ENCODE peak calls at places on chromosome 9, in eight cellular contexts. T is fibroblast of the aortic adventitia; N is fibroblast of lung; O is ovary; Y is IMR-90; B is astrocyte of the spinal cord; G is CD8-positive, alpha-beta T cell; Q is PC-3. I is an unnamed sample.

GRCh38 chr9:20256284-20256948 is 365.9 kb downstream of the MLLT3 start:
- DNase-seq in Y (no peak), O (no peak), G (no peak), N (no peak), B (no peak), Q (no peak), T (no peak), I (no peak)

GRCh38 chr9:20940447-20941176 is 90.8 kb downstream of the HACD4 start:
- DNase-seq in T (peak), Y (peak), G (no peak), B (no peak), O (no peak), N (no peak), Q (no peak), I (no peak)

GRCh38 chr9:131732061-131732526 is 7.8 kb downstream of the RAPGEF1 start:
- DNase-seq in O (no peak), B (peak), Q (peak), N (peak), Y (peak), T (peak), G (no peak), I (peak)

GRCh38 chr9:107975426-107976010 is 485.9 kb upstream of the KLF4 start:
- DNase-seq in O (no peak), Y (no peak), Q (no peak), T (no peak), N (no peak), G (no peak), B (no peak), I (no peak)

GRCh38 chr9:116549786-116550660 is 137.1 kb upstream of the TRIM32 start:
- DNase-seq in Q (no peak), N (no peak), T (peak), B (peak), O (no peak), Y (peak), G (no peak), I (no peak)

GRCh38 chr9:106859957-106860715 is 2.8 kb upstream of the ZNF462 start:
- DNase-seq in N (peak), Q (peak), Y (no peak), G (no peak), T (no peak), B (peak), O (peak), I (no peak)

GRCh38 chr9:10562581-10563343 is 50.0 kb downstream of the PTPRD start:
- DNase-seq in O (no peak), G (no peak), T (no peak), N (no peak), B (peak), Q (peak), Y (no peak), I (no peak)

GRCh38 chr9:1083325-1083913 is 33.3 kb downstream of the DMRT2 start:
- DNase-seq in Q (peak), N (no peak), G (no peak), O (no peak), T (no peak), Y (no peak), B (no peak), I (no peak)

GRCh38 chr9:112925058-112925641 is 34.5 kb upstream of the SLC46A2 start:
- DNase-seq in G (no peak), N (peak), Q (peak), T (peak), O (no peak), Y (peak), B (peak), I (peak)

GRCh38 chr9:2263665-2264064 is 248.5 kb downstream of the SMARCA2 start:
- DNase-seq in Y (no peak), N (no peak), O (no peak), Q (no peak), T (no peak), G (no peak), B (no peak), I (no peak)

GRCh38 chr9:76215066-76215465 is 179.2 kb downstream of the RFK start:
- DNase-seq in N (peak), G (no peak), O (no peak), B (peak), Y (peak), T (peak), Q (no peak), I (peak)

GRCh38 chr9:117821943-117822342 is 117.7 kb downstream of the TLR4 start:
- DNase-seq in T (no peak), G (no peak), O (no peak), N (no peak), B (no peak), Y (no peak), Q (no peak), I (no peak)

GRCh38 chr9:16846986-16847385 is 23.5 kb downstream of the BNC2 start:
- DNase-seq in Y (no peak), O (no peak), B (no peak), G (no peak), N (no peak), T (no peak), Q (no peak), I (no peak)

GRCh38 chr9:127693697-127694096 is 13.1 kb upstream of the CFAP157 start:
- DNase-seq in Q (no peak), G (no peak), O (no peak), N (no peak), Y (no peak), B (no peak), T (no peak), I (no peak)

GRCh38 chr9:26856413-26857032 is 36.1 kb downstream of the CAAP1 start:
- DNase-seq in N (peak), G (no peak), B (peak), O (no peak), Y (peak), T (peak), Q (peak), I (peak)

GRCh38 chr9:75186767-75187380 is 98.6 kb downstream of the OSTF1 start:
- DNase-seq in Y (peak), N (peak), T (peak), O (no peak), Q (peak), B (peak), G (no peak), I (peak)

GRCh38 chr9:127976498-127976897 is 4.3 kb downstream of the EEIG1 start:
- DNase-seq in T (no peak), Y (no peak), N (no peak), Q (no peak), B (no peak), G (peak), O (no peak), I (no peak)

GRCh38 chr9:131578778-131579504 is 33.6 kb downstream of the PRRT1B start:
- DNase-seq in Q (no peak), O (peak), Y (no peak), G (peak), B (no peak), T (no peak), N (no peak), I (no peak)

GRCh38 chr9:124444166-124444565 is 6.1 kb upstream of the ADGRD2 start:
- DNase-seq in O (no peak), T (no peak), N (no peak), Q (no peak), Y (no peak), B (no peak), G (no peak), I (no peak)

GRCh38 chr9:124441291-124441690 is 9.0 kb upstream of the ADGRD2 start:
- DNase-seq in T (no peak), Y (no peak), N (no peak), G (no peak), Q (no peak), B (no peak), O (no peak), I (no peak)

GRCh38 chr9:124442826-124443225 is 7.4 kb upstream of the ADGRD2 start:
- DNase-seq in G (no peak), O (no peak), T (no peak), Y (no peak), N (no peak), Q (no peak), B (no peak), I (no peak)

GRCh38 chr9:124442360-124442759 is 7.9 kb upstream of the ADGRD2 start:
- DNase-seq in G (no peak), Y (no peak), Q (no peak), B (no peak), T (no peak), O (no peak), N (no peak), I (no peak)

DNA sequence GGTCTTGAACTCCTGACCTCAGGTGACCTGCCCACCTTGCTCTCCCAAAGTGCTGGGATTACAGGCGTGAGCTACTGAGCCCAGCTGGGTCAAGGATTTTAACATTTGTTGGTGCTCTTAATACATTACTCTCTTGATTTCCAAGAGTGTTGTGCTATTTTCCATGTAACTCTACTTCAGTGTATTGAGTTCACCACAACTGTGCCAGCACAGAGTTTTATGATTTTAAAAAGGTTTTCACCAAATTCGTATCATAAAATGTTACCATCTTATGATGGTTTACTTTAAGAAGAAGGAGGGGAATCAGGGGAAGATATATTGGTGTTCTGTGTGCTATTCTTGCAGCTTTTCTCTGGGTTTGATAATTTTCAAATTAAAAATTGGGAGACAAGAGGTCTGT is 6.6 kb upstream of the ADGRD2 start:
- DNase-seq in T (no peak), Q (no peak), O (no peak), N (no peak), Y (no peak), G (no peak), B (no peak), I (no peak)
- TF ChIP-seq CTCF in T (no peak), Q (no peak), O (no peak), N (no peak), Y (no peak), G (no peak), B (no peak), I (no peak)

GRCh38 chr9:104608336-104608735 is 2.9 kb upstream of the OR13C2 start:
- DNase-seq in Q (peak), N (no peak), O (no peak), Y (no peak), G (no peak), T (no peak), B (no peak), I (no peak)
- TF ChIP-seq CTCF in Q (peak), N (no peak), O (no peak), Y (peak), G (no peak), T (no peak), B (no peak), I (peak)

GRCh38 chr9:33049680-33050361 is 24.7 kb downstream of the DNAJA1 start:
- DNase-seq in B (no peak), N (no peak), T (no peak), G (no peak), Q (no peak), O (no peak), Y (no peak), I (no peak)
- TF ChIP-seq CTCF in B (no peak), N (no peak), T (no peak), G (no peak), Q (no peak), O (no peak), Y (no peak), I (no peak)

GRCh38 chr9:4926239-4926638 is 58.8 kb upstream of the JAK2 start:
- DNase-seq in N (no peak), O (no peak), G (no peak), T (no peak), Y (no peak), B (no peak), Q (no peak), I (no peak)

GRCh38 chr9:4923141-4923540 is 61.9 kb upstream of the JAK2 start:
- DNase-seq in N (no peak), Y (no peak), T (no peak), Q (no peak), G (no peak), O (no peak), B (no peak), I (no peak)

GRCh38 chr9:4922730-4923129 is 62.3 kb upstream of the JAK2 start:
- DNase-seq in B (no peak), O (no peak), G (no peak), N (no peak), T (no peak), Q (no peak), Y (no peak), I (no peak)

GRCh38 chr9:4922101-4922500 is 63.0 kb upstream of the JAK2 start:
- DNase-seq in Y (no peak), B (no peak), G (no peak), Q (peak), N (no peak), O (no peak), T (no peak), I (no peak)

DNA sequence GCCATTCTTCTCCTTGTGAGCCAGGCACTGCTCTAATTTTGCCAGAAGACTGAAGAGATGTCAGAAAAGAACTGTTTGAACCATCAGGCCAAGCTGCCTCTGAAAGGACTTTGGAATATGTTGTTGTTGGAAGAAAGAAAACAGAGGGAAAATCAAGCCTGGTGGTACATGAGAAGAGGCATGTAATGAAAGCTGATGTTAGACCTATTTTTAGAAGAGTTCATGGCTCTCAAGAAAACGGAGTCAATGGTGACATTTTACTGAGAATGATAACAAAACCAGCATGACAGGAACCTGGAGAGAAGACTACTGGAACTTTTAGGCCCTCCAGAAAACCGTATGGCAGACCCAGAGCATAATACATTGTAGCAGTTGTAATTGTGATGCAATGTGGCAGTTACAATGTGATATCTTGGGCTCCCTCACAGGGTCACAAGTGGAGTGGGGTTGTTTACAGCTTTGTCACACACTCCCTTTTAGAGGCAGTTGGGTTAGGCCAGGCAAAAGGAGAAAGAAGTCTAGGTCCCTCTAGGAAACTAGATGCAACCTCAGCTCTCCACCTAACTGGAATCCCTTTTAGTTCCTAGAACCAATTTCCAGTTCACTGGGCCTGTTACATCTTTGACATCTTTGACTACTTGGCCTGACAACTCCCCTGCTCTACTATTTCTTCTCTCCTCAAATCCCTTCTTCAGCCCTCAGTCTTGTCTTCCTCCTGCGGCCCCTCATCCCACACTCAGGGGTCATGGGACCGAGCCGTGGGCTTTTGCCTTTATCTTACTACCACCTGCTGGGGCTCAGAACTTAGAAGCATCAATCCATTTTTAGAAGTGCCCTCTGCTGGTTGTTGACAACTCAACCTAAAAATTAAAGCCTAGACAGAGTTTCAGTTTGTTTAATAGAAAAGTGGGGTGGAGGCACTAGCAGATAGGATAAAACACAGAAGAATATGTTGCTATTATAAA is 61.2 kb upstream of the JAK2 start:
- DNase-seq in Y (peak), N (peak), T (peak), O (no peak), B (peak), Q (peak), G (peak), I (peak)
- TF ChIP-seq CTCF in Y (peak), N (peak), T (peak), O (no peak), B (peak), Q (peak), G (peak), I (peak)

GRCh38 chr9:130480673-130481072 is 35.9 kb downstream of the ASS1 start:
- DNase-seq in B (no peak), Q (no peak), N (no peak), T (no peak), Y (no peak), G (no peak), O (no peak), I (no peak)
- TF ChIP-seq CTCF in B (peak), Q (peak), N (no peak), T (no peak), Y (no peak), G (no peak), O (no peak), I (peak)

DNA sequence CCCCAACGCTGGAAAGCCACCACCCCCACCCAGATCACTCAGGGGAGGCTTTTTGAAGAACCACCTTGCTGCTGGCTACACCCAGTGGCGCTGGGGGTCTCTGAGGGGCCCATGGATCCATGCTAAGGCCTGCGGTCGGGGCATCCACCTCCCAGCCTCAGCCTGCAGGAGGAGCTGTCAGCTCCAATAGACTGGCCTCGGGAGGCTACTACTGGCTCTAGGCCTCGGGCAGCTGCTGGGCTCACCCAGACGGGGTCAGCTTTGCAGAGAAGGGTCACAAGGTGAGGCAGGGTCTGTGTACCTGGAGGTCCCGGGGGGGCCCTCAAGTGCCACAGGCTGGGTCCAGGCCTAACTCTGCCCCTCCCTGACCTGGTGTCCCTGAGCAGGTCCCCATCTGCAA is 193.7 kb downstream of the OLFM1 start:
- DNase-seq in G (no peak), Q (no peak), T (no peak), B (no peak), N (no peak), O (no peak), Y (no peak), I (no peak)
- TF ChIP-seq CTCF in G (no peak), Q (no peak), T (no peak), B (no peak), N (no peak), O (no peak), Y (no peak), I (no peak)

I was measured in HFFc6.